ENCODE peak calls at places on chromosomes 5 and 9, in seven cellular contexts. H, Q, I, V, M, U and Z are unnamed samples.

GRCh38 chr5:3394877-3395599 is 200.6 kb upstream of the IRX1 start:
- DNase-seq in H (peak), Q (no peak), I (no peak), V (no peak), M (no peak), U (no peak), Z (peak)

GRCh38 chr9:92947268-92948031 is at the start of gene FGD3:
- DNase-seq in H (peak), Q (peak), I (no peak), V (no peak), M (peak), U (peak), Z (no peak)

GRCh38 chr5:102860035-102860434 is 104.9 kb downstream of the PAM start:
- DNase-seq in H (no peak), Q (no peak), I (no peak), V (no peak), M (no peak), U (no peak), Z (no peak)

GRCh38 chr5:133662578-133662977 is 50.2 kb upstream of the FSTL4 start:
- DNase-seq in H (no peak), Q (peak), I (no peak), V (no peak), M (peak), U (no peak), Z (peak)

GRCh38 chr9:135456436-135457104 is 23.0 kb upstream of the PPP1R26 start:
- DNase-seq in H (no peak), Q (no peak), I (no peak), V (no peak), M (no peak), U (peak), Z (no peak)

GRCh38 chr5:14413331-14413750 is 168.3 kb upstream of the OTULINL start:
- DNase-seq in H (no peak), Q (no peak), I (no peak), V (no peak), M (no peak), U (no peak), Z (no peak)

GRCh38 chr9:93060746-93061259 is 2.3 kb downstream of the SUSD3 start:
- DNase-seq in H (peak), Q (no peak), I (no peak), V (no peak), M (no peak), U (no peak), Z (no peak)

GRCh38 chr5:32507738-32508434 is 63.3 kb upstream of the ZFR start:
- DNase-seq in H (no peak), Q (no peak), I (peak), V (no peak), M (no peak), U (no peak), Z (no peak)

GRCh38 chr5:139141841-139142240 is 56.3 kb downstream of the SIL1 start:
- DNase-seq in H (peak), Q (no peak), I (peak), V (peak), M (no peak), U (no peak), Z (no peak)

GRCh38 chr5:157025093-157025698 is 33.7 kb downstream of the HAVCR1 start:
- DNase-seq in H (peak), Q (no peak), I (no peak), V (no peak), M (no peak), U (no peak), Z (no peak)

GRCh38 chr5:17720070-17720469 is 85.8 kb downstream of the TAF11L14 start:
- DNase-seq in H (no peak), Q (no peak), I (no peak), V (no peak), M (no peak), U (no peak), Z (no peak)

GRCh38 chr9:72951043-72951442 is 1.8 kb downstream of the ALDH1A1 start:
- DNase-seq in H (no peak), Q (no peak), I (no peak), V (no peak), M (no peak), U (no peak), Z (no peak)

GRCh38 chr5:154868702-154869101 is 10.3 kb downstream of the CNOT8 start:
- DNase-seq in H (no peak), Q (no peak), I (no peak), V (no peak), M (peak), U (peak), Z (no peak)

GRCh38 chr5:55231476-55232193 is 1.8 kb downstream of the CCNO start:
- DNase-seq in H (no peak), Q (peak), I (no peak), V (no peak), M (no peak), U (peak), Z (peak)

GRCh38 chr5:79261907-79262306 is 26.0 kb downstream of the JMY start:
- DNase-seq in H (no peak), Q (no peak), I (no peak), V (no peak), M (no peak), U (no peak), Z (no peak)

GRCh38 chr5:67243349-67243748 is 46.8 kb upstream of the CD180 start:
- DNase-seq in H (no peak), Q (no peak), I (no peak), V (no peak), M (no peak), U (no peak), Z (no peak)

GRCh38 chr9:127887792-127888191 is 10.3 kb upstream of the AK1 start:
- DNase-seq in H (no peak), Q (no peak), I (no peak), V (no peak), M (no peak), U (no peak), Z (no peak)

GRCh38 chr5:14588758-14589543 is 7.4 kb downstream of the OTULINL start:
- DNase-seq in H (no peak), Q (no peak), I (no peak), V (no peak), M (no peak), U (no peak), Z (no peak)

GRCh38 chr9:79489241-79490000 is 82.3 kb upstream of the TLE4 start:
- DNase-seq in H (no peak), Q (no peak), I (peak), V (no peak), M (peak), U (no peak), Z (no peak)

GRCh38 chr9:76456202-76456926 is 2.6 kb upstream of the GCNT1 start:
- DNase-seq in H (peak), Q (no peak), I (no peak), V (no peak), M (no peak), U (no peak), Z (no peak)

GRCh38 chr9:14578030-14578429 is 115.2 kb downstream of the ZDHHC21 start:
- DNase-seq in H (no peak), Q (no peak), I (no peak), V (no peak), M (no peak), U (no peak), Z (no peak)

GRCh38 chr5:111425205-111425604 is 87.1 kb downstream of the STARD4 start:
- DNase-seq in H (no peak), Q (no peak), I (no peak), V (no peak), M (no peak), U (no peak), Z (no peak)

GRCh38 chr5:10563132-10563939 is 534 bp upstream of the ANKRD33B start:
- DNase-seq in H (no peak), Q (peak), I (peak), V (peak), M (peak), U (peak), Z (no peak)

GRCh38 chr9:136181784-136182421 is 23.0 kb downstream of the LHX3 start:
- DNase-seq in H (no peak), Q (peak), I (no peak), V (no peak), M (no peak), U (no peak), Z (no peak)

GRCh38 chr5:113447651-113448050 is 12.9 kb upstream of the TSSK1B start:
- DNase-seq in H (no peak), Q (no peak), I (no peak), V (no peak), M (peak), U (peak), Z (no peak)

GRCh38 chr5:96816991-96817390 is 9.2 kb upstream of the ERAP1 start:
- DNase-seq in H (no peak), Q (no peak), I (no peak), V (no peak), M (no peak), U (no peak), Z (no peak)

GRCh38 chr5:139116256-139116655 is 81.9 kb downstream of the SIL1 start:
- DNase-seq in H (no peak), Q (no peak), I (no peak), V (no peak), M (no peak), U (no peak), Z (no peak)

DNA sequence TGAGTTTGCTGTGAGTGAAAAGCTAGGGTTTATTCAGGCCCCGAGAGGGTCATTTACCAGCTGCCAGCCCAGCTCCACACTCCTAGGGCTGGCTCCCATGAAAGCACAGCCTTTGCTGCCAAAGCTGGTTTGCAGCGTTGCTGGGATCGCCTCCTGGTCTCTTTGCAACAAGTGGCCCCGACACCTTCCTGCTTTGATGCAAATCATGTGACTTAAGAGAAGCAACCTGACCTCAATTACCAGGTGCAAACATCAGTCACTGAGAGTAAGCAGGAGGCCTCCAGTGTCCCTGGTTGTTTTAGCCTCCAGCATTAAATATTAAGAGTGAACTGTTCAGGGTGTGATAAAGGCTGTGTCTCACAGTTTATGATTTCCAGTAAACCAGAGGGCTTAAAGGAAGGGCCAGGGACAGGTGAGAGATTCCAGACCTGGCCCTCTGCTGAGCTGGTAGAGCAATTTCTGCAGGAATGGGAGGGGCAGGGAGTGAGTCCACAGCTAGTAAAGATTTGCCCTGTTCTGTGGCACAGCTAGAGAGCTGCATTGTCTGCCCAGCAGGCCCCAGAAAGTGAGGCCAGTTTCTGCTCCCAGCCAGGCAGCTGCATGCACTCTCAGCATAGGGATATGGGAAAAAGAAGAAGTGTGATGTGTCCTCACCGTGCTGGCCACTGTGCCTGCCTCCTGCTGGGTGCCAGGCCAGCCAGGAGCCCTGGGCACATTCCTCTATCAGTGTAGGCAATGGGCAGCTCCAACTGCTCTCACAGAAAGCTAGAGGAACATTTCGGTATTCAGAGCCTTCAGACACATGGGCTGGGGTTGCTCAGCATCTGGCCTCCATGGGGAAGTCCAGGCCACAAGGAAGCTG is 58.0 kb downstream of the SLC22A5 start:
- DNase-seq in H (peak), Q (peak), I (no peak), V (no peak), M (no peak), U (peak), Z (no peak)
- H3K4me3 ChIP-seq in H (no peak), Q (no peak), I (no peak), V (no peak), M (no peak), U (no peak), Z (no peak)

GRCh38 chr9:97749928-97750327 is 52.8 kb upstream of the XPA start:
- DNase-seq in H (no peak), Q (no peak), I (no peak), V (no peak), M (no peak), U (no peak), Z (no peak)
- TF ChIP-seq EP300 in H (no peak), Q (no peak), I (no peak), V (no peak), M (no peak), U (no peak), Z (no peak)

DNA sequence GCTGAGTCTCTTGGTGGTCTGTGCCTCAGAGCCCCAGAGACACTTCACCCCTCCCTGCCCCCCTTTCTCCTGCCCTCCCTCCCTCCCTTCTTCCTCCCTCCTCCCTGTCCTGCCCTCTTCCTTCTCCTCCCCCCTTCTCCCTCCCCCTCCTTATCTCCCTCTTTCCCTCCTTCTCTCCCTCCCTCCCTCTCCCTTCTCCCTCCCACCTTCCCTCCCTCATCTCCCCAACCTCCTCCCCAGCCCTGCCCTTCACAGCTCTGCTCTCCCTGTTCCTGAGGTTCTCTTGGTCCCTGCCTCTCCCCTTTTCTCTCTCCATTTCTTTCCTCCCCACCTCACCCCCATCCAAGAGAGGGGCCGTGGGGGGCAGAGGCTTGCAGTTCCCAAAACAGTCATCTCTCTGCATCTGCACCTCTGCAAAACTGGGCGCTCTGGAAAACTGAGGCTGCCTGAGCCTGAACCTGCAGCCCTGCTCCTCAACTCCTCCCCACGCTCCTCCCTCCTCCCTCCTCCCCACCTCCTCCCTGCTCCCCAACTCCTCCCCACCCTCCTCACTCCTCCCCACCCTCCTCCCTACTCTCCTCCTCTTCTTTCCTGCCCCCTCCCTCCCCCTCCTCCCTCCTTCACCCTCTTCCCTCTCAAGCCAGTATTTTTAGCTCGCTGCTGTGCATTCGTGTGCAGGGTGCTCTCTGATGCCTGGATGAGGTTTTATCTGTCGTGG is 219.1 kb downstream of the C9orf50 start:
- DNase-seq in H (no peak), Q (no peak), I (no peak), V (peak), M (no peak), U (no peak), Z (no peak)
- H3K4me3 ChIP-seq in H (no peak), Q (no peak), I (no peak), V (no peak), M (no peak), U (no peak), Z (peak)

DNA sequence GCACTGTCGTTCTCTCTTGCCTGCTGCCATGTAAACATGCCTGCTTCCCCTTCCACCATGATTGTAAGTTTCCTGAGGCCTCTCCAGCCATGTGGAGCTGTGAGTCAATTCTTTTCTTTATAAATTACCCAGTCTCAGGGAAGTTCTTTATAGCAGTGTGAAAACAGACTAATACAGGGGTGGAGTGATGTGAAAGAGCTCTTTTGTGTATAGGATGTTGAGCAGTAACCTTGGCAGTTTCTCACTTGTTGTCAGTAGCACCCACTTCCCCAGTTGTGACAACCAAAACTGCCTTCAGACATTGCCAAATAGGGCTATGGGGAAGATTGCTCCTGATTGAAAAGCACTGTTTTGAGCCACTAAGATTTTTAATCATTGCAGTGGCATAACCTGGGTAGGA is 552.2 kb upstream of the ZNF462 start:
- DNase-seq in H (no peak), Q (no peak), I (no peak), V (no peak), M (no peak), U (no peak), Z (no peak)
- TF ChIP-seq EP300 in H (no peak), Q (no peak), I (no peak), V (no peak), M (no peak), U (no peak), Z (no peak)

GRCh38 chr5:100841358-100842076 is 61.6 kb downstream of the ST8SIA4 start:
- DNase-seq in H (no peak), Q (no peak), I (no peak), V (no peak), M (no peak), U (no peak), Z (no peak)

GRCh38 chr5:100852051-100852450 is 51.0 kb downstream of the ST8SIA4 start:
- DNase-seq in H (no peak), Q (no peak), I (no peak), V (no peak), M (no peak), U (no peak), Z (no peak)

GRCh38 chr5:100840769-100841168 is 62.3 kb downstream of the ST8SIA4 start:
- DNase-seq in H (no peak), Q (no peak), I (no peak), V (no peak), M (no peak), U (no peak), Z (no peak)

GRCh38 chr5:100846722-100847121 is 56.4 kb downstream of the ST8SIA4 start:
- DNase-seq in H (no peak), Q (no peak), I (no peak), V (no peak), M (no peak), U (no peak), Z (no peak)
- H3K4me3 ChIP-seq in H (no peak), Q (no peak), I (no peak), V (no peak), M (no peak), U (no peak), Z (no peak)

DNA sequence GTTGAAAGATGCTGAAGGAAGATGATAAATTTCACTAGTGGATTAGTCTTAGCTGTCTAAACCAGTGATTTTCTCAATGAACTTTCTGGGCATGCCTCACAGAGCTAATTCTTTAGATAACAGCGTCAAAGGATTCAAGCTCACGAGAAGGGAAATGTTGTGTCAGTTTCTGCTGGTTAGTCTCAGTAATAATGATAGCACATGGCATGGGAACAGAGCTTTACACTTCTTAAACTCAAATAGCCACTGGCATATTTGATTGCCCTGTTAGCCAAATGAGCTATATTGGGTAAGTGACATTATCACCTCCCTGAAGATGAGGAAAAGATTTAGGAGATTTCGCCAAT is 139.3 kb upstream of the NR3C1 start:
- DNase-seq in H (no peak), Q (no peak), I (no peak), V (no peak), M (no peak), U (no peak), Z (no peak)
- TF ChIP-seq EP300 in H (no peak), Q (no peak), I (no peak), V (no peak), M (no peak), U (no peak), Z (no peak)

GRCh38 chr5:99156688-99157087 is 227.9 kb upstream of the CHD1 start:
- DNase-seq in H (no peak), Q (no peak), I (no peak), V (no peak), M (no peak), U (no peak), Z (no peak)
- H3K4me3 ChIP-seq in H (no peak), Q (no peak), I (no peak), V (no peak), M (no peak), U (no peak), Z (no peak)